ENCODE peak calls at places on chromosomes 16 and 17, in nine cellular contexts. One of them, this sample, is unnamed.

GRCh38 chr17:37107406-37108083 is 158.8 kb downstream of the AATF start:
- DNase-seq in fibroblast of villous mesenchyme: no peak
- DNase-seq in head of caudate nucleus: peak
- DNase-seq in stimulated activated CD4-positive, alpha-beta T cell treated with anti-CD3 and anti-CD28 coated beads, Interleukin-4, amount 100 ng/mL, for 4 hours: no peak
- DNase-seq in HTR-8/SVneo: no peak
- DNase-seq in mesothelial cell of epicardium: no peak
- DNase-seq in iris pigment epithelial cell: peak
- DNase-seq in neural crest cell: no peak
- DNase-seq in pancreas: peak
- DNase-seq in this sample: peak

GRCh38 chr17:38674013-38674748 is 576 bp downstream of the EPOP start:
- DNase-seq in pancreas: peak
- DNase-seq in mesothelial cell of epicardium: no peak
- DNase-seq in neural crest cell: no peak
- DNase-seq in HTR-8/SVneo: no peak
- DNase-seq in iris pigment epithelial cell: no peak
- DNase-seq in stimulated activated CD4-positive, alpha-beta T cell treated with anti-CD3 and anti-CD28 coated beads, Interleukin-4, amount 100 ng/mL, for 4 hours: peak
- DNase-seq in fibroblast of villous mesenchyme: no peak
- DNase-seq in head of caudate nucleus: no peak
- DNase-seq in this sample: no peak

GRCh38 chr16:3101018-3101840 is 2.1 kb upstream of the ZSCAN10 start:
- DNase-seq in mesothelial cell of epicardium: no peak
- DNase-seq in stimulated activated CD4-positive, alpha-beta T cell treated with anti-CD3 and anti-CD28 coated beads, Interleukin-4, amount 100 ng/mL, for 4 hours: peak
- DNase-seq in pancreas: no peak
- DNase-seq in HTR-8/SVneo: peak
- DNase-seq in head of caudate nucleus: no peak
- DNase-seq in iris pigment epithelial cell: peak
- DNase-seq in neural crest cell: no peak
- DNase-seq in fibroblast of villous mesenchyme: peak
- DNase-seq in this sample: no peak

GRCh38 chr16:19701091-19701490 is 16.9 kb downstream of the KNOP1 start:
- DNase-seq in iris pigment epithelial cell: peak
- DNase-seq in stimulated activated CD4-positive, alpha-beta T cell treated with anti-CD3 and anti-CD28 coated beads, Interleukin-4, amount 100 ng/mL, for 4 hours: no peak
- DNase-seq in pancreas: no peak
- DNase-seq in HTR-8/SVneo: no peak
- DNase-seq in mesothelial cell of epicardium: no peak
- DNase-seq in head of caudate nucleus: no peak
- DNase-seq in fibroblast of villous mesenchyme: peak
- DNase-seq in neural crest cell: no peak
- DNase-seq in this sample: no peak

GRCh38 chr17:73397856-73398540 is 86.2 kb upstream of the CDC42EP4 start:
- DNase-seq in HTR-8/SVneo: no peak
- DNase-seq in pancreas: no peak
- DNase-seq in iris pigment epithelial cell: no peak
- DNase-seq in neural crest cell: no peak
- DNase-seq in stimulated activated CD4-positive, alpha-beta T cell treated with anti-CD3 and anti-CD28 coated beads, Interleukin-4, amount 100 ng/mL, for 4 hours: no peak
- DNase-seq in head of caudate nucleus: no peak
- DNase-seq in mesothelial cell of epicardium: no peak
- DNase-seq in fibroblast of villous mesenchyme: no peak
- DNase-seq in this sample: no peak

GRCh38 chr17:77572851-77573250 is 385.7 kb upstream of the TNRC6C start:
- DNase-seq in stimulated activated CD4-positive, alpha-beta T cell treated with anti-CD3 and anti-CD28 coated beads, Interleukin-4, amount 100 ng/mL, for 4 hours: no peak
- DNase-seq in head of caudate nucleus: no peak
- DNase-seq in neural crest cell: no peak
- DNase-seq in pancreas: no peak
- DNase-seq in fibroblast of villous mesenchyme: no peak
- DNase-seq in mesothelial cell of epicardium: no peak
- DNase-seq in HTR-8/SVneo: no peak
- DNase-seq in iris pigment epithelial cell: no peak
- DNase-seq in this sample: no peak

GRCh38 chr17:74599531-74599939 is 7.5 kb upstream of the CD300LD start:
- DNase-seq in pancreas: no peak
- DNase-seq in mesothelial cell of epicardium: no peak
- DNase-seq in fibroblast of villous mesenchyme: no peak
- DNase-seq in head of caudate nucleus: no peak
- DNase-seq in neural crest cell: no peak
- DNase-seq in HTR-8/SVneo: no peak
- DNase-seq in stimulated activated CD4-positive, alpha-beta T cell treated with anti-CD3 and anti-CD28 coated beads, Interleukin-4, amount 100 ng/mL, for 4 hours: no peak
- DNase-seq in iris pigment epithelial cell: no peak
- DNase-seq in this sample: peak

GRCh38 chr16:89289428-89290395 is 72.2 kb downstream of the ZNF778 start:
- DNase-seq in mesothelial cell of epicardium: no peak
- DNase-seq in iris pigment epithelial cell: peak
- DNase-seq in stimulated activated CD4-positive, alpha-beta T cell treated with anti-CD3 and anti-CD28 coated beads, Interleukin-4, amount 100 ng/mL, for 4 hours: peak
- DNase-seq in head of caudate nucleus: peak
- DNase-seq in fibroblast of villous mesenchyme: peak
- DNase-seq in HTR-8/SVneo: peak
- DNase-seq in neural crest cell: peak
- DNase-seq in pancreas: peak
- DNase-seq in this sample: no peak

GRCh38 chr17:60139438-60140285 is 10.1 kb upstream of the CA4 start:
- DNase-seq in HTR-8/SVneo: peak
- DNase-seq in neural crest cell: peak
- DNase-seq in pancreas: peak
- DNase-seq in stimulated activated CD4-positive, alpha-beta T cell treated with anti-CD3 and anti-CD28 coated beads, Interleukin-4, amount 100 ng/mL, for 4 hours: peak
- DNase-seq in fibroblast of villous mesenchyme: peak
- DNase-seq in iris pigment epithelial cell: peak
- DNase-seq in head of caudate nucleus: peak
- DNase-seq in mesothelial cell of epicardium: peak
- DNase-seq in this sample: no peak

GRCh38 chr16:67963325-67964321 is 4.8 kb downstream of the SLC12A4 start:
- DNase-seq in iris pigment epithelial cell: no peak
- DNase-seq in HTR-8/SVneo: no peak
- DNase-seq in pancreas: no peak
- DNase-seq in head of caudate nucleus: no peak
- DNase-seq in neural crest cell: no peak
- DNase-seq in stimulated activated CD4-positive, alpha-beta T cell treated with anti-CD3 and anti-CD28 coated beads, Interleukin-4, amount 100 ng/mL, for 4 hours: no peak
- DNase-seq in mesothelial cell of epicardium: no peak
- DNase-seq in fibroblast of villous mesenchyme: no peak
- DNase-seq in this sample: no peak

GRCh38 chr16:66150691-66151090 is 215.8 kb upstream of the CDH5 start:
- DNase-seq in neural crest cell: no peak
- DNase-seq in iris pigment epithelial cell: peak
- DNase-seq in head of caudate nucleus: no peak
- DNase-seq in fibroblast of villous mesenchyme: peak
- DNase-seq in mesothelial cell of epicardium: no peak
- DNase-seq in HTR-8/SVneo: no peak
- DNase-seq in stimulated activated CD4-positive, alpha-beta T cell treated with anti-CD3 and anti-CD28 coated beads, Interleukin-4, amount 100 ng/mL, for 4 hours: no peak
- DNase-seq in pancreas: no peak
- DNase-seq in this sample: no peak

GRCh38 chr16:80147021-80147680 is 393.6 kb upstream of the DYNLRB2 start:
- DNase-seq in head of caudate nucleus: no peak
- DNase-seq in iris pigment epithelial cell: peak
- DNase-seq in HTR-8/SVneo: no peak
- DNase-seq in neural crest cell: no peak
- DNase-seq in pancreas: no peak
- DNase-seq in stimulated activated CD4-positive, alpha-beta T cell treated with anti-CD3 and anti-CD28 coated beads, Interleukin-4, amount 100 ng/mL, for 4 hours: no peak
- DNase-seq in fibroblast of villous mesenchyme: no peak
- DNase-seq in mesothelial cell of epicardium: no peak
- DNase-seq in this sample: no peak

GRCh38 chr17:45248132-45248936 is 13.6 kb downstream of the SPATA32 start:
- DNase-seq in mesothelial cell of epicardium: peak
- DNase-seq in iris pigment epithelial cell: no peak
- DNase-seq in pancreas: peak
- DNase-seq in HTR-8/SVneo: peak
- DNase-seq in neural crest cell: no peak
- DNase-seq in fibroblast of villous mesenchyme: no peak
- DNase-seq in stimulated activated CD4-positive, alpha-beta T cell treated with anti-CD3 and anti-CD28 coated beads, Interleukin-4, amount 100 ng/mL, for 4 hours: peak
- DNase-seq in head of caudate nucleus: peak
- DNase-seq in this sample: peak

GRCh38 chr17:3678095-3678820 is 9.6 kb downstream of the EMC6 start:
- DNase-seq in neural crest cell: no peak
- DNase-seq in head of caudate nucleus: no peak
- DNase-seq in HTR-8/SVneo: no peak
- DNase-seq in mesothelial cell of epicardium: no peak
- DNase-seq in fibroblast of villous mesenchyme: no peak
- DNase-seq in stimulated activated CD4-positive, alpha-beta T cell treated with anti-CD3 and anti-CD28 coated beads, Interleukin-4, amount 100 ng/mL, for 4 hours: no peak
- DNase-seq in pancreas: no peak
- DNase-seq in iris pigment epithelial cell: no peak
- DNase-seq in this sample: no peak

GRCh38 chr17:56393156-56393555 is 200.3 kb upstream of the NOG start:
- DNase-seq in pancreas: no peak
- DNase-seq in neural crest cell: no peak
- DNase-seq in iris pigment epithelial cell: no peak
- DNase-seq in fibroblast of villous mesenchyme: no peak
- DNase-seq in HTR-8/SVneo: no peak
- DNase-seq in stimulated activated CD4-positive, alpha-beta T cell treated with anti-CD3 and anti-CD28 coated beads, Interleukin-4, amount 100 ng/mL, for 4 hours: no peak
- DNase-seq in mesothelial cell of epicardium: no peak
- DNase-seq in head of caudate nucleus: no peak
- DNase-seq in this sample: no peak

GRCh38 chr17:72665841-72666518 is 426.5 kb downstream of the SLC39A11 start:
- DNase-seq in fibroblast of villous mesenchyme: peak
- DNase-seq in mesothelial cell of epicardium: no peak
- DNase-seq in neural crest cell: no peak
- DNase-seq in HTR-8/SVneo: no peak
- DNase-seq in pancreas: no peak
- DNase-seq in head of caudate nucleus: no peak
- DNase-seq in iris pigment epithelial cell: no peak
- DNase-seq in stimulated activated CD4-positive, alpha-beta T cell treated with anti-CD3 and anti-CD28 coated beads, Interleukin-4, amount 100 ng/mL, for 4 hours: no peak
- DNase-seq in this sample: no peak

GRCh38 chr17:40952675-40953074 is 14.1 kb downstream of the KRT39 start:
- DNase-seq in mesothelial cell of epicardium: no peak
- DNase-seq in fibroblast of villous mesenchyme: peak
- DNase-seq in stimulated activated CD4-positive, alpha-beta T cell treated with anti-CD3 and anti-CD28 coated beads, Interleukin-4, amount 100 ng/mL, for 4 hours: no peak
- DNase-seq in neural crest cell: no peak
- DNase-seq in iris pigment epithelial cell: peak
- DNase-seq in pancreas: no peak
- DNase-seq in HTR-8/SVneo: no peak
- DNase-seq in head of caudate nucleus: no peak
- DNase-seq in this sample: peak

GRCh38 chr16:46427340-46428107 is 193.7 kb downstream of the SHCBP1 start:
- DNase-seq in HTR-8/SVneo: no peak
- DNase-seq in neural crest cell: no peak
- DNase-seq in fibroblast of villous mesenchyme: no peak
- DNase-seq in mesothelial cell of epicardium: no peak
- DNase-seq in head of caudate nucleus: no peak
- DNase-seq in stimulated activated CD4-positive, alpha-beta T cell treated with anti-CD3 and anti-CD28 coated beads, Interleukin-4, amount 100 ng/mL, for 4 hours: no peak
- DNase-seq in iris pigment epithelial cell: no peak
- DNase-seq in pancreas: no peak
- DNase-seq in this sample: no peak

GRCh38 chr17:82310877-82311276 is 6.5 kb downstream of the CD7 start:
- DNase-seq in iris pigment epithelial cell: no peak
- DNase-seq in mesothelial cell of epicardium: no peak
- DNase-seq in head of caudate nucleus: no peak
- DNase-seq in neural crest cell: no peak
- DNase-seq in pancreas: no peak
- DNase-seq in fibroblast of villous mesenchyme: no peak
- DNase-seq in stimulated activated CD4-positive, alpha-beta T cell treated with anti-CD3 and anti-CD28 coated beads, Interleukin-4, amount 100 ng/mL, for 4 hours: no peak
- DNase-seq in HTR-8/SVneo: no peak
- DNase-seq in this sample: no peak

GRCh38 chr16:4754865-4755264 is 12.1 kb downstream of the ZNF500 start:
- DNase-seq in head of caudate nucleus: no peak
- DNase-seq in pancreas: no peak
- DNase-seq in iris pigment epithelial cell: no peak
- DNase-seq in neural crest cell: no peak
- DNase-seq in mesothelial cell of epicardium: no peak
- DNase-seq in HTR-8/SVneo: no peak
- DNase-seq in stimulated activated CD4-positive, alpha-beta T cell treated with anti-CD3 and anti-CD28 coated beads, Interleukin-4, amount 100 ng/mL, for 4 hours: no peak
- DNase-seq in fibroblast of villous mesenchyme: no peak
- DNase-seq in this sample: no peak

GRCh38 chr16:89534147-89534788 is 26.1 kb downstream of the SPG7 start:
- DNase-seq in fibroblast of villous mesenchyme: peak
- DNase-seq in HTR-8/SVneo: no peak
- DNase-seq in head of caudate nucleus: no peak
- DNase-seq in pancreas: no peak
- DNase-seq in stimulated activated CD4-positive, alpha-beta T cell treated with anti-CD3 and anti-CD28 coated beads, Interleukin-4, amount 100 ng/mL, for 4 hours: peak
- DNase-seq in mesothelial cell of epicardium: no peak
- DNase-seq in iris pigment epithelial cell: peak
- DNase-seq in neural crest cell: no peak
- DNase-seq in this sample: no peak

GRCh38 chr16:13298676-13299075 is 397.3 kb downstream of the SHISA9 start:
- DNase-seq in fibroblast of villous mesenchyme: no peak
- DNase-seq in HTR-8/SVneo: no peak
- DNase-seq in head of caudate nucleus: peak
- DNase-seq in iris pigment epithelial cell: no peak
- DNase-seq in neural crest cell: no peak
- DNase-seq in mesothelial cell of epicardium: no peak
- DNase-seq in stimulated activated CD4-positive, alpha-beta T cell treated with anti-CD3 and anti-CD28 coated beads, Interleukin-4, amount 100 ng/mL, for 4 hours: no peak
- DNase-seq in pancreas: no peak
- DNase-seq in this sample: no peak

This sample was measured in epithelial cell of prostate.